ENCODE peak calls at places on chromosome 13, in six cellular contexts. R is EL, Y is T-helper 9 cell, Q is Daoy, X is neural crest cell, W is gastrocnemius medialis. F is an unnamed sample.
A peak's percentile ranks its signal among the peaks of the same experiment; 100 is the strongest.

GRCh38 chr13:78852709-78853108 is 193.8 kb upstream of the OBI1 start:
- DNase-seq in R (no peak), W (no peak), X (no peak), Q (no peak), Y (no peak), F (no peak)

GRCh38 chr13:99275093-99275469 is 16.9 kb upstream of the GPR18 start:
- DNase-seq in R (peak; percentile 57), Y (no peak), Q (peak; percentile 25), X (no peak), W (no peak), F (no peak)

GRCh38 chr13:95100525-95101121 is 200.6 kb downstream of the ABCC4 start:
- DNase-seq in X (peak; percentile 5), W (no peak), Y (no peak), R (peak; percentile 89), Q (peak; percentile 76), F (no peak)

GRCh38 chr13:31328549-31329229 is 128.9 kb downstream of the B3GLCT start:
- DNase-seq in X (no peak), Y (no peak), W (no peak), R (no peak), Q (peak; percentile 13), F (no peak)

GRCh38 chr13:48320906-48321510 is 17.5 kb downstream of the RB1 start:
- DNase-seq in Q (no peak), R (no peak), Y (no peak), W (no peak), X (no peak), F (no peak)

GRCh38 chr13:68369739-68370138 is 1139.6 kb upstream of the PCDH9 start:
- DNase-seq in W (no peak), R (no peak), X (no peak), Q (peak; percentile 8), Y (no peak), F (peak; percentile 61)

GRCh38 chr13:58960909-58961308 is 1202.8 kb downstream of the DIAPH3 start:
- DNase-seq in Y (no peak), Q (no peak), R (no peak), W (no peak), X (no peak), F (peak; percentile 18)

GRCh38 chr13:59843040-59843439 is 320.7 kb downstream of the DIAPH3 start:
- DNase-seq in W (no peak), Y (no peak), Q (peak; percentile 1), X (no peak), R (no peak), F (no peak)

GRCh38 chr13:92407858-92408257 is 818.7 kb upstream of the GPC6 start:
- DNase-seq in Q (no peak), X (no peak), R (no peak), W (no peak), Y (no peak), F (no peak)

GRCh38 chr13:30859326-30859725 is 46.7 kb upstream of the MEDAG start:
- DNase-seq in W (no peak), Y (no peak), R (no peak), Q (no peak), X (no peak), F (no peak)

GRCh38 chr13:52703482-52703881 is 36.1 kb downstream of the CNMD start:
- DNase-seq in R (no peak), Y (no peak), Q (no peak), X (no peak), W (no peak), F (no peak)

GRCh38 chr13:106418556-106418955 is 116.9 kb downstream of the EFNB2 start:
- DNase-seq in X (no peak), Q (peak; percentile 18), W (no peak), Y (no peak), R (peak; percentile 77), F (no peak)

F was measured in NCI-H748 treated with DMSO at 0.1 percent for 48 hours.